ENCODE peak calls at places on chromosome 21, in four cellular contexts. R is caudate nucleus, D is mesendoderm, H is NCI-H2081. T is an unnamed sample.
A peak's percentile ranks its signal among the peaks of the same experiment; 100 is the strongest.

GRCh38 chr21:26553921-26554320 is 19.2 kb downstream of the CYYR1 start:
- DNase-seq in R (no peak), D (no peak), H (no peak), T (no peak)

GRCh38 chr21:27564684-27565280 is 597.9 kb upstream of the ADAMTS5 start:
- DNase-seq in R (no peak), D (peak; percentile 65), H (no peak), T (peak; percentile 56)

GRCh38 chr21:30988706-30989105 is 49.6 kb downstream of the KRTAP19-8 start:
- DNase-seq in R (no peak), D (no peak), H (no peak), T (no peak)

GRCh38 chr21:33789697-33790096 is 125.9 kb downstream of the ATP5PO start:
- DNase-seq in R (no peak), D (no peak), H (no peak), T (no peak)

GRCh38 chr21:30268608-30269197 is 14.0 kb downstream of the KRTAP24-1 start:
- DNase-seq in R (no peak), D (peak; percentile 77), H (no peak), T (no peak)

GRCh38 chr21:38645282-38645681 is 147.0 kb upstream of the ERG start:
- DNase-seq in R (no peak), D (no peak), H (no peak), T (peak; percentile 50)

GRCh38 chr21:23853796-23854379 is 1753.4 kb downstream of the MRPL39 start:
- DNase-seq in R (no peak), D (peak; percentile 40), H (no peak), T (no peak)

GRCh38 chr21:35578831-35579470 is 481.4 kb downstream of the SETD4 start:
- DNase-seq in R (no peak), D (no peak), H (no peak), T (no peak)

GRCh38 chr21:24514081-24514733 is 1093.1 kb downstream of the MRPL39 start:
- DNase-seq in R (no peak), D (no peak), H (no peak), T (no peak)

GRCh38 chr21:42255825-42256224 is 36.9 kb downstream of the ABCG1 start:
- DNase-seq in R (no peak), D (no peak), H (no peak), T (no peak)

GRCh38 chr21:46264690-46265144 is 20.7 kb downstream of the MCM3AP start:
- DNase-seq in R (no peak), D (no peak), H (no peak), T (no peak)

GRCh38 chr21:40255665-40256064 is 388.4 kb downstream of the PCP4 start:
- DNase-seq in R (no peak), D (no peak), H (no peak), T (no peak)

T was measured in RCC 7860.